ENCODE peak calls at places on chromosomes 11 and 22, in seven cellular contexts. W is transverse colon, T is kidney, O is nephron progenitor cell, N is upper lobe of right lung, M is fibroblast of pulmonary artery, A is GM12865. P is an unnamed sample.

GRCh38 chr22:19004471-19004870 is 68.4 kb upstream of the PRODH start:
- DNase-seq in W (no peak), T (no peak), O (no peak), N (no peak), M (no peak), A (no peak), P (no peak)

GRCh38 chr11:65434057-65434666 is 11.6 kb downstream of the NEAT1 start:
- DNase-seq in W (peak; percentile 8), T (no peak), O (no peak), N (no peak), M (peak; percentile 56), A (no peak), P (no peak)

GRCh38 chr11:12291767-12292166 is 85.6 kb upstream of the PARVA start:
- DNase-seq in W (no peak), T (peak; percentile 22), O (no peak), N (no peak), M (no peak), A (peak; percentile 31), P (peak; percentile 22)

GRCh38 chr11:21289686-21290085 is 620.3 kb downstream of the NELL1 start:
- DNase-seq in W (no peak), T (no peak), O (no peak), N (no peak), M (no peak), A (no peak), P (no peak)

GRCh38 chr11:119835804-119836203 is 106.8 kb upstream of the NECTIN1 start:
- DNase-seq in W (no peak), T (no peak), O (no peak), N (no peak), M (no peak), A (no peak), P (no peak)

GRCh38 chr11:113695207-113695606 is 10.9 kb downstream of the TMPRSS5 start:
- DNase-seq in W (no peak), T (no peak), O (no peak), N (no peak), M (no peak), A (no peak), P (no peak)

GRCh38 chr11:121321614-121322243 is 29.2 kb downstream of the SC5D start:
- DNase-seq in W (peak; percentile 49), T (no peak), O (no peak), N (no peak), M (peak; percentile 11), A (peak; percentile 76), P (no peak)

GRCh38 chr11:86632499-86633269 is 39.7 kb downstream of the ME3 start:
- DNase-seq in W (no peak), T (no peak), O (no peak), N (no peak), M (peak; percentile 90), A (peak; percentile 26), P (no peak)

GRCh38 chr11:46485852-46486443 is 94.4 kb upstream of the CHRM4 start:
- DNase-seq in W (no peak), T (no peak), O (no peak), N (no peak), M (no peak), A (no peak), P (no peak)

GRCh38 chr11:87173185-87174039 is 135.7 kb downstream of the TMEM135 start:
- DNase-seq in W (no peak), T (no peak), O (no peak), N (no peak), M (peak; percentile 66), A (no peak), P (no peak)

GRCh38 chr11:33500865-33501479 is 199.7 kb downstream of the C11orf91 start:
- DNase-seq in W (no peak), T (no peak), O (peak; percentile 72), N (no peak), M (peak; percentile 68), A (no peak), P (no peak)

GRCh38 chr22:27997538-27997937 is 78.5 kb upstream of the PITPNB start:
- DNase-seq in W (no peak), T (peak; percentile 30), O (no peak), N (peak; percentile 40), M (no peak), A (peak; percentile 26), P (no peak)

GRCh38 chr11:45739866-45740265 is 65.1 kb upstream of the SLC35C1 start:
- DNase-seq in W (no peak), T (no peak), O (no peak), N (no peak), M (no peak), A (no peak), P (no peak)

GRCh38 chr11:128066429-128066828 is 520.9 kb downstream of the ETS1 start:
- DNase-seq in W (no peak), T (no peak), O (no peak), N (no peak), M (no peak), A (no peak), P (no peak)

GRCh38 chr22:20430641-20431519 is 6.7 kb downstream of the SCARF2 start:
- DNase-seq in W (peak; percentile 57), T (peak; percentile 82), O (peak; percentile 72), N (peak; percentile 80), M (no peak), A (peak; percentile 76), P (no peak)

GRCh38 chr11:48045536-48045935 is 65.2 kb downstream of the PTPRJ start:
- DNase-seq in W (no peak), T (peak; percentile 25), O (no peak), N (no peak), M (no peak), A (no peak), P (no peak)

GRCh38 chr11:86129775-86130540 is 61.1 kb upstream of the PICALM start:
- DNase-seq in W (no peak), T (no peak), O (no peak), N (no peak), M (no peak), A (no peak), P (no peak)

GRCh38 chr11:119198925-119199324 is 7.2 kb upstream of the CBL start:
- DNase-seq in W (no peak), T (no peak), O (no peak), N (peak; percentile 20), M (no peak), A (no peak), P (no peak)

GRCh38 chr11:70251583-70252285 is 18.8 kb upstream of the PPFIA1 start:
- DNase-seq in W (no peak), T (peak; percentile 42), O (no peak), N (no peak), M (no peak), A (no peak), P (no peak)

GRCh38 chr11:102172127-102172848 is 62.0 kb downstream of the YAP1 start:
- DNase-seq in W (no peak), T (no peak), O (no peak), N (no peak), M (peak; percentile 78), A (no peak), P (no peak)

GRCh38 chr11:35483131-35483800 is 42.1 kb downstream of the PAMR1 start:
- DNase-seq in W (no peak), T (no peak), O (no peak), N (no peak), M (no peak), A (no peak), P (no peak)
- TF ChIP-seq CTCF in W (no peak), T (no peak), O (no peak), N (no peak), M (no peak), A (no peak), P (no peak)

GRCh38 chr11:78825531-78825930 is 250.9 kb upstream of the NARS2 start:
- DNase-seq in W (no peak), T (no peak), O (no peak), N (no peak), M (no peak), A (no peak), P (no peak)
- TF ChIP-seq CTCF in W (no peak), T (no peak), O (no peak), N (no peak), M (no peak), A (no peak), P (no peak)

GRCh38 chr11:64006468-64006867 is 20.2 kb downstream of the OTUB1 start:
- DNase-seq in W (no peak), T (no peak), O (no peak), N (no peak), M (no peak), A (no peak), P (no peak)
- TF ChIP-seq CTCF in W (no peak), T (no peak), O (no peak), N (no peak), M (no peak), A (no peak), P (no peak)

GRCh38 chr11:103920933-103921332 is 115.5 kb upstream of the DDI1 start:
- DNase-seq in W (no peak), T (no peak), O (no peak), N (no peak), M (no peak), A (no peak), P (no peak)
- TF ChIP-seq CTCF in W (no peak), T (no peak), O (no peak), N (no peak), M (no peak), A (no peak), P (no peak)

GRCh38 chr22:25878933-25879332 is 136.9 kb downstream of the MYO18B start:
- DNase-seq in W (no peak), T (no peak), O (no peak), N (no peak), M (no peak), A (no peak), P (no peak)

GRCh38 chr22:25884121-25884520 is 142.1 kb downstream of the MYO18B start:
- DNase-seq in W (no peak), T (no peak), O (no peak), N (no peak), M (no peak), A (no peak), P (no peak)

GRCh38 chr22:25881353-25881752 is 139.4 kb downstream of the MYO18B start:
- DNase-seq in W (no peak), T (no peak), O (no peak), N (no peak), M (no peak), A (no peak), P (no peak)

GRCh38 chr22:25882366-25882765 is 140.4 kb downstream of the MYO18B start:
- DNase-seq in W (no peak), T (no peak), O (no peak), N (no peak), M (no peak), A (no peak), P (no peak)

GRCh38 chr22:25880524-25880923 is 138.5 kb downstream of the MYO18B start:
- DNase-seq in W (no peak), T (no peak), O (no peak), N (no peak), M (no peak), A (peak; percentile 58), P (no peak)
- TF ChIP-seq CTCF in W (no peak), T (no peak), O (no peak), N (no peak), M (no peak), A (peak; percentile 53), P (peak; percentile 12)